ENCODE peak calls at places on chromosomes 12 and 14, in six cellular contexts. H is spleen, B is lung, D is heart left ventricle, L is tibial artery, A is cardiac muscle cell. K is an unnamed sample.

GRCh38 chr12:47746073-47746472 is 12.6 kb downstream of the RAPGEF3 start:
- DNase-seq in B (no peak), D (peak; percentile 24), H (no peak), A (no peak), L (no peak), K (no peak)

GRCh38 chr12:121845699-121846098 is 13.0 kb downstream of the HPD start:
- DNase-seq in B (no peak), H (no peak), L (no peak), D (no peak), A (no peak), K (no peak)

GRCh38 chr14:35405304-35405996 is 901 bp upstream of the NFKBIA start:
- DNase-seq in L (peak; percentile 83), B (no peak), H (no peak), A (no peak), D (no peak), K (no peak)

GRCh38 chr14:67515386-67516079 is 17.6 kb upstream of the PLEKHH1 start:
- DNase-seq in A (no peak), D (peak; percentile 72), L (peak; percentile 63), B (no peak), H (peak; percentile 88), K (no peak)

GRCh38 chr12:122672515-122672914 is 30.6 kb downstream of the HCAR2 start:
- DNase-seq in A (no peak), D (no peak), H (no peak), L (no peak), B (no peak), K (no peak)

GRCh38 chr14:20631821-20632389 is 9.6 kb downstream of the OR6S1 start:
- DNase-seq in B (peak; percentile 51), H (peak; percentile 80), A (peak; percentile 80), D (peak; percentile 82), L (no peak), K (no peak)

GRCh38 chr12:67457136-67457535 is 188.0 kb downstream of the CAND1 start:
- DNase-seq in A (no peak), H (no peak), D (no peak), B (no peak), L (no peak), K (no peak)

GRCh38 chr12:27610380-27610779 is 85.9 kb upstream of the REP15 start:
- DNase-seq in A (no peak), D (no peak), L (no peak), H (no peak), B (no peak), K (no peak)

GRCh38 chr12:45434094-45434493 is 218.2 kb downstream of the ANO6 start:
- DNase-seq in H (no peak), L (no peak), B (no peak), A (no peak), D (no peak), K (no peak)

GRCh38 chr14:102547067-102547466 is 37.5 kb upstream of the ANKRD9 start:
- DNase-seq in D (no peak), B (no peak), L (no peak), A (no peak), H (no peak), K (no peak)

GRCh38 chr12:49621651-49622500 is 1.5 kb upstream of the PRPF40B start:
- DNase-seq in L (no peak), H (no peak), A (no peak), D (no peak), B (no peak), K (no peak)

GRCh38 chr14:92728781-92729364 is 19.6 kb downstream of the LGMN start:
- DNase-seq in B (peak; percentile 42), H (no peak), L (no peak), A (peak; percentile 29), D (no peak), K (no peak)

GRCh38 chr12:99111600-99111999 is 466.5 kb downstream of the APAF1 start:
- DNase-seq in L (no peak), A (no peak), H (no peak), B (no peak), D (no peak), K (no peak)

GRCh38 chr14:79411403-79412174 is 799.7 kb downstream of the DIO2 start:
- DNase-seq in H (no peak), A (no peak), L (no peak), D (no peak), B (no peak), K (no peak)

GRCh38 chr12:121582583-121583333 is 1.9 kb upstream of the KDM2B start:
- DNase-seq in B (no peak), A (peak; percentile 79), D (no peak), L (no peak), H (no peak), K (no peak)

GRCh38 chr12:851913-852312 is 97.6 kb downstream of the RAD52 start:
- DNase-seq in H (no peak), D (no peak), A (no peak), L (no peak), B (no peak), K (no peak)

GRCh38 chr12:110668480-110669192 is 20.3 kb downstream of the HVCN1 start:
- DNase-seq in B (no peak), H (peak; percentile 53), A (no peak), D (no peak), L (no peak), K (no peak)

GRCh38 chr14:99795046-99795445 is 1.8 kb downstream of the EML1 start:
- DNase-seq in B (no peak), H (no peak), L (no peak), A (no peak), D (no peak), K (no peak)

GRCh38 chr12:45402288-45402687 is 186.4 kb downstream of the ANO6 start:
- DNase-seq in L (no peak), H (no peak), D (no peak), A (no peak), B (no peak), K (no peak)

GRCh38 chr12:128353271-128353670 is 86.3 kb downstream of the TMEM132C start:
- DNase-seq in A (no peak), H (no peak), D (no peak), B (no peak), L (no peak), K (no peak)

GRCh38 chr14:71988954-71989353 is 56.7 kb downstream of the RGS6 start:
- DNase-seq in H (no peak), D (no peak), L (no peak), A (no peak), B (no peak), K (no peak)
- H3K27ac ChIP-seq in H (no peak overlapping the region), D (peak overlapping the region; percentile 63), L (no peak overlapping the region), A (no peak overlapping the region), B (peak overlapping the region; percentile 40), K (no peak overlapping the region)

GRCh38 chr12:34304001-34304400 is 281.7 kb downstream of the ALG10 start:
- DNase-seq in L (no peak), D (peak; percentile 36), A (no peak), H (peak; percentile 34), B (no peak), K (no peak)
- H3K9me3 ChIP-seq in L (peaks cover 59% of the 10 kb centered on the region), D (peaks cover 23% of the 10 kb centered on the region), A (no peaks in the 10 kb centered on the region), H (peaks cover 5% of the 10 kb centered on the region), B (peaks cover 71% of the 10 kb centered on the region), K (peaks cover 61% of the 10 kb centered on the region)

GRCh38 chr12:19833775-19834501 is 394.6 kb downstream of the AEBP2 start:
- DNase-seq in A (no peak), H (no peak), B (no peak), L (no peak), D (no peak), K (no peak)
- TF ChIP-seq CTCF in A (no peak), H (no peak), B (no peak), L (no peak), D (no peak), K (no peak)

GRCh38 chr12:108647936-108648287 is 14.2 kb upstream of the SELPLG start:
- DNase-seq in A (no peak), L (no peak), B (no peak), D (no peak), H (peak; percentile 56), K (no peak)

GRCh38 chr12:108648371-108648770 is 14.7 kb upstream of the SELPLG start:
- DNase-seq in B (no peak), H (no peak), A (no peak), D (no peak), L (no peak), K (no peak)

GRCh38 chr12:108647199-108647935 is 13.7 kb upstream of the SELPLG start:
- DNase-seq in L (no peak), H (no peak), A (no peak), D (no peak), B (no peak), K (no peak)

GRCh38 chr12:108645686-108646596 is 12.2 kb upstream of the SELPLG start:
- DNase-seq in H (no peak), A (no peak), B (no peak), L (no peak), D (no peak), K (no peak)

GRCh38 chr12:108646597-108647190 is 13.0 kb upstream of the SELPLG start:
- DNase-seq in H (no peak), L (no peak), B (no peak), D (no peak), A (no peak), K (no peak)
- H3K27ac ChIP-seq in H (no peak overlapping the region), L (peak overlapping the region; percentile 1), B (no peak overlapping the region), D (no peak overlapping the region), A (no peak overlapping the region), K (no peak overlapping the region)

GRCh38 chr14:49940805-49941421 is 48.0 kb downstream of the ARF6 start:
- DNase-seq in H (no peak), D (no peak), B (no peak), A (no peak), L (no peak), K (no peak)
- H3K9me3 ChIP-seq in H (no peaks in the 10 kb centered on the region), D (no peaks in the 10 kb centered on the region), B (peaks cover 3% of the 10 kb centered on the region), A (no peaks in the 10 kb centered on the region), L (no peaks in the 10 kb centered on the region), K (no peaks in the 10 kb centered on the region)

GRCh38 chr12:4230526-4230925 is 43.0 kb upstream of the CCND2 start:
- DNase-seq in B (peak; percentile 23), H (no peak), A (no peak), D (no peak), L (no peak), K (no peak)

GRCh38 chr12:4225571-4225970 is 48.0 kb upstream of the CCND2 start:
- DNase-seq in A (no peak), B (no peak), L (no peak), D (no peak), H (no peak), K (no peak)

GRCh38 chr12:4224211-4224878 is 49.2 kb upstream of the CCND2 start:
- DNase-seq in H (no peak), A (no peak), D (no peak), B (no peak), L (no peak), K (no peak)

GRCh38 chr12:4227046-4227445 is 46.5 kb upstream of the CCND2 start:
- DNase-seq in A (no peak), L (no peak), B (no peak), H (no peak), D (no peak), K (no peak)

DNA sequence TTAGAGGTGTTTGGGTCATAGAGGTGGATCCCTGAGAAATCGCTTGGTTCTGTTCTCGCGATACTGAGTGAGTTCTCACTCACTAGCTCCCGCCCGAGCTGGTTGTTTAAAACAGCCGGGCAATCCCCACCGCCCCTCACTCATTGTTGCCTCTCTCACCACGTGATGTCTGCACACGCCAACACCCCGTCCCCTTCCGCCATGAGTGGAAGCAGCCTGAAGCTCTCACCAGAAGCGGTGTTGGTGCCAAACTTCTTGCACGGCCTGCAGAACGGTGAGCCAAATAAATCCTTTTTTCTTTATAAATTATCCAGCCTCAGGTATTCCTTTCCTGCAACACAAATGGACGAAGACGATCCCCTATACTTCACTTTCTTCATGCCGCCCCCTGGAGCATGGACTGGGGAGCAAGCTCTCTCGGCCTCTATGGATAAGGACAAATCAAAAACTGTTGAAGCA is 45.4 kb upstream of the CCND2 start:
- DNase-seq in B (no peak), D (no peak), H (no peak), A (no peak), L (no peak), K (no peak)
- TF ChIP-seq CTCF in B (no peak), D (no peak), H (no peak), A (no peak), L (no peak), K (no peak)

K was measured in CD4-positive, alpha-beta T cell.